ENCODE peak calls at places on chromosomes 12 and 14, in five cellular contexts. R is type B pancreatic cell, I is NCI-H526, U is body of pancreas, W is AG09319. L is an unnamed sample.

GRCh38 chr14:36646664-36647416 is 14.8 kb upstream of the PAX9 start:
- DNase-seq in R (no peak), I (no peak), U (no peak), W (no peak), L (no peak)

GRCh38 chr12:89453579-89453978 is 71.0 kb downstream of the GALNT4 start:
- DNase-seq in R (no peak), I (no peak), U (no peak), W (peak; percentile 51), L (no peak)

GRCh38 chr12:82912406-82912805 is 225.7 kb downstream of the TMTC2 start:
- DNase-seq in R (no peak), I (no peak), U (no peak), W (no peak), L (no peak)

GRCh38 chr14:91349481-91350074 is 68.0 kb downstream of the CCDC88C start:
- DNase-seq in R (no peak), I (no peak), U (no peak), W (no peak), L (no peak)

GRCh38 chr12:109706747-109707469 is 6.7 kb upstream of the FAM222A start:
- DNase-seq in R (no peak), I (no peak), U (peak; percentile 66), W (no peak), L (no peak)

GRCh38 chr12:128609861-128610260 is 213.9 kb downstream of the SLC15A4 start:
- DNase-seq in R (no peak), I (no peak), U (no peak), W (no peak), L (no peak)

GRCh38 chr14:63986789-63987533 is 134.2 kb downstream of the SYNE2 start:
- DNase-seq in R (no peak), I (no peak), U (no peak), W (peak; percentile 29), L (no peak)

GRCh38 chr14:72089625-72090024 is 157.4 kb downstream of the RGS6 start:
- DNase-seq in R (no peak), I (no peak), U (no peak), W (no peak), L (no peak)

GRCh38 chr12:76623929-76624328 is 64.4 kb upstream of the OSBPL8 start:
- DNase-seq in R (no peak), I (no peak), U (no peak), W (peak; percentile 25), L (peak; percentile 59)

GRCh38 chr14:50082784-50083466 is 33.4 kb downstream of the VCPKMT start:
- DNase-seq in R (no peak), I (no peak), U (peak; percentile 25), W (no peak), L (no peak)

GRCh38 chr12:89326260-89327040 is 25.9 kb downstream of the DUSP6 start:
- DNase-seq in R (no peak), I (no peak), U (no peak), W (no peak), L (no peak)

GRCh38 chr12:102067574-102068258 is 5.9 kb upstream of the WASHC3 start:
- DNase-seq in R (no peak), I (no peak), U (no peak), W (peak; percentile 28), L (peak; percentile 45)

GRCh38 chr14:76752744-76753143 is 8.5 kb upstream of the VASH1 start:
- DNase-seq in R (no peak), I (no peak), U (no peak), W (no peak), L (no peak)

GRCh38 chr12:22494319-22494718 is 50.0 kb downstream of the C2CD5 start:
- DNase-seq in R (no peak), I (no peak), U (no peak), W (no peak), L (no peak)

GRCh38 chr12:118061876-118062791 is 1.2 kb upstream of the WSB2 start:
- DNase-seq in R (no peak), I (peak; percentile 43), U (peak; percentile 48), W (no peak), L (no peak)

GRCh38 chr12:121115530-121115929 is 17.1 kb upstream of the P2RX7 start:
- DNase-seq in R (no peak), I (no peak), U (no peak), W (no peak), L (no peak)

GRCh38 chr12:71438670-71439361 is 782 bp upstream of the LGR5 start:
- DNase-seq in R (no peak), I (no peak), U (no peak), W (no peak), L (no peak)

GRCh38 chr12:575948-576612 is 87.2 kb downstream of the NINJ2 start:
- DNase-seq in R (peak; percentile 89), I (peak; percentile 48), U (peak; percentile 70), W (no peak), L (no peak)

GRCh38 chr12:111185206-111185888 is 183.5 kb downstream of the PHETA1 start:
- DNase-seq in R (no peak), I (no peak), U (no peak), W (no peak), L (no peak)

GRCh38 chr12:120639771-120640721 is at the start of gene CABP1:
- DNase-seq in R (no peak), I (peak; percentile 16), U (peak; percentile 41), W (no peak), L (no peak)

GRCh38 chr12:68851592-68851952 is 43.6 kb downstream of the MDM2 start:
- DNase-seq in R (no peak), I (no peak), U (no peak), W (no peak), L (no peak)

GRCh38 chr12:123089631-123090353 is 61.1 kb downstream of the PITPNM2 start:
- DNase-seq in R (no peak), I (no peak), U (no peak), W (peak; percentile 58), L (peak; percentile 96)

GRCh38 chr14:91067186-91067585 is 6.7 kb upstream of the RPS6KA5 start:
- DNase-seq in R (no peak), I (no peak), U (no peak), W (no peak), L (no peak)

GRCh38 chr14:68628605-68629310 is 164.1 kb downstream of the ZFP36L1 start:
- DNase-seq in R (no peak), I (peak; percentile 81), U (peak; percentile 83), W (no peak), L (no peak)

GRCh38 chr12:113439606-113440030 is 17.4 kb downstream of the SDSL start:
- DNase-seq in R (no peak), I (peak; percentile 23), U (peak; percentile 61), W (no peak), L (no peak)

GRCh38 chr12:132321321-132322118 is 7.9 kb downstream of the GALNT9 start:
- DNase-seq in R (no peak), I (no peak), U (no peak), W (no peak), L (no peak)

GRCh38 chr14:21940887-21941855 is 267.6 kb upstream of the OR4E1 start:
- DNase-seq in R (no peak), I (no peak), U (no peak), W (no peak), L (peak; percentile 2)

GRCh38 chr14:69880051-69880487 is 853 bp downstream of the SMOC1 start:
- DNase-seq in R (no peak), I (no peak), U (no peak), W (no peak), L (no peak)

GRCh38 chr12:77888611-77889010 is 57.9 kb downstream of the NAV3 start:
- DNase-seq in R (no peak), I (no peak), U (no peak), W (no peak), L (peak; percentile 20)

GRCh38 chr12:57208946-57209282 is 7.7 kb upstream of the NXPH4 start:
- DNase-seq in R (no peak), I (no peak), U (no peak), W (no peak), L (no peak)

GRCh38 chr12:52268212-52268611 is 6.2 kb upstream of the KRT86 start:
- DNase-seq in R (no peak), I (no peak), U (no peak), W (no peak), L (no peak)

GRCh38 chr14:75981426-75981825 is 369 bp downstream of the TGFB3 start:
- DNase-seq in R (no peak), I (peak; percentile 39), U (peak; percentile 43), W (no peak), L (no peak)